ENCODE peak calls at places on chromosome 5, in ten cellular contexts. A, N, T, C, R, F, B, U, Q and P are unnamed samples.

GRCh38 chr5:85921590-85921989 is 696.2 kb upstream of the COX7C start:
- DNase-seq in F (no peak), Q (no peak), C (no peak), U (no peak), T (no peak), R (no peak), B (no peak), N (no peak), A (no peak), P (no peak)

GRCh38 chr5:35112300-35112699 is 64.6 kb upstream of the AGXT2 start:
- DNase-seq in B (no peak), C (no peak), T (no peak), A (no peak), N (no peak), U (no peak), F (no peak), R (no peak), Q (no peak), P (no peak)

GRCh38 chr5:142960309-142960696 is 190.1 kb downstream of the ARHGAP26 start:
- DNase-seq in R (no peak), F (peak; percentile 31), U (peak; percentile 29), N (no peak), C (no peak), Q (no peak), A (peak; percentile 89), B (no peak), T (no peak), P (peak; percentile 82)

GRCh38 chr5:52657231-52657645 is 130.5 kb upstream of the ITGA1 start:
- DNase-seq in A (peak; percentile 62), B (no peak), N (peak; percentile 17), U (peak; percentile 10), T (no peak), R (no peak), F (no peak), Q (no peak), C (no peak), P (peak; percentile 61)

GRCh38 chr5:76595755-76596481 is 27.3 kb downstream of the F2RL2 start:
- DNase-seq in B (no peak), F (no peak), U (no peak), Q (no peak), N (no peak), C (no peak), A (no peak), R (no peak), T (no peak), P (no peak)

GRCh38 chr5:42374722-42375273 is 48.4 kb upstream of the GHR start:
- DNase-seq in U (no peak), N (no peak), T (no peak), Q (no peak), A (no peak), F (no peak), R (no peak), B (no peak), C (no peak), P (no peak)

GRCh38 chr5:151678146-151678545 is 8.6 kb downstream of the SPARC start:
- DNase-seq in B (no peak), C (no peak), N (no peak), T (no peak), F (no peak), R (no peak), U (no peak), Q (no peak), A (no peak), P (peak; percentile 71)

GRCh38 chr5:109863752-109864151 is 174.0 kb downstream of the MAN2A1 start:
- DNase-seq in A (no peak), N (no peak), C (no peak), R (no peak), T (no peak), B (no peak), U (no peak), F (no peak), Q (no peak), P (peak; percentile 39)

GRCh38 chr5:139844472-139845145 is 49.0 kb downstream of the PSD2 start:
- DNase-seq in C (peak; percentile 75), R (peak; percentile 76), N (peak; percentile 84), F (peak; percentile 35), A (peak; percentile 59), U (peak; percentile 17), B (peak; percentile 91), Q (no peak), T (peak; percentile 62), P (peak; percentile 70)

GRCh38 chr5:166784545-166785078 is 1506.8 kb upstream of the WWC1 start:
- DNase-seq in C (no peak), N (no peak), T (no peak), Q (peak; percentile 75), A (no peak), R (no peak), U (no peak), F (no peak), B (no peak), P (no peak)

GRCh38 chr5:159330131-159330530 is at the start of gene IL12B:
- DNase-seq in T (no peak), Q (no peak), B (no peak), U (no peak), N (no peak), F (no peak), A (peak; percentile 26), C (no peak), R (no peak), P (no peak)

GRCh38 chr5:84218546-84218945 is 166.1 kb downstream of the EDIL3 start:
- DNase-seq in C (no peak), F (no peak), U (no peak), B (no peak), N (no peak), Q (no peak), R (no peak), A (peak; percentile 22), T (no peak), P (no peak)

GRCh38 chr5:428754-429452 is 14.1 kb upstream of the EXOC3 start:
- DNase-seq in F (no peak), T (no peak), N (no peak), R (no peak), B (no peak), Q (no peak), A (no peak), C (peak; percentile 19), U (no peak), P (no peak)

GRCh38 chr5:155978805-155979204 is 348.2 kb upstream of the SGCD start:
- DNase-seq in C (no peak), U (no peak), T (no peak), F (no peak), Q (no peak), N (no peak), R (no peak), A (no peak), B (no peak), P (no peak)

GRCh38 chr5:12274236-12274635 is 370.0 kb upstream of the CTNND2 start:
- DNase-seq in Q (no peak), N (no peak), B (no peak), C (no peak), T (no peak), A (no peak), U (no peak), F (no peak), R (no peak), P (no peak)

GRCh38 chr5:83342475-83342874 is 129.1 kb upstream of the VCAN start:
- DNase-seq in T (no peak), R (no peak), F (no peak), Q (no peak), N (no peak), A (no peak), U (no peak), C (no peak), B (no peak), P (no peak)

DNA sequence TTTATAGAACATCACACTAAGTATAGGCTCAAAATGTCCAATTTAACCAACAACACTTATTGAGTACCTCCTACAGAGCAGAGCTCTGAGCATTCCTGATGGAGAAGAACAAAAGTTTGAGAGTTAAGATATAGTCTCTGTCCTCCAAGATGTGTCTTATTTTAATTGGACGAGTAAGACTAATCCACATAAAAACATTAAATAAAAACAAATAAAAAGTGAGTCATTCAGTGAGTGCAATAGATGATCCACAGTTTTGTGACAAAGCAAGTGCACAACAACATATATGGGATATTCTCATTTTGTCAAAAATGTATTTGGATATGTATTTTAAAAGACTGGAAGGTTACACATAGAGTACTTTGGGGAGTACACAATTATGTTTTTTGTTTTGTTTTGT is 277.4 kb downstream of the FBXL17 start:
- DNase-seq in C (no peak), T (no peak), Q (no peak), B (no peak), F (no peak), A (no peak), U (no peak), N (no peak), R (no peak), P (no peak)
- TF ChIP-seq CTCF in C (no peak), T (no peak), Q (no peak), B (no peak), F (no peak), A (no peak), U (no peak), N (no peak), R (no peak), P (no peak)

GRCh38 chr5:6712136-6712581 is 1.1 kb upstream of the TENT4A start:
- DNase-seq in Q (peak; percentile 92), R (peak; percentile 64), F (no peak), C (peak; percentile 65), A (peak; percentile 55), B (peak; percentile 47), N (peak; percentile 46), T (peak; percentile 67), U (no peak), P (peak; percentile 52)
- TF ChIP-seq CTCF in Q (no peak), R (no peak), F (no peak), C (no peak), A (no peak), B (peak; percentile 12), N (peak; percentile 11), T (no peak), U (peak; percentile 8), P (no peak)

GRCh38 chr5:31663519-31663918 is 24.6 kb downstream of the PDZD2 start:
- DNase-seq in T (no peak), A (no peak), U (peak; percentile 28), Q (no peak), B (no peak), R (peak; percentile 25), N (no peak), F (no peak), C (no peak), P (no peak)

GRCh38 chr5:31661257-31661656 is 22.3 kb downstream of the PDZD2 start:
- DNase-seq in R (no peak), F (no peak), C (no peak), A (no peak), N (no peak), Q (no peak), U (no peak), B (no peak), T (no peak), P (no peak)

DNA sequence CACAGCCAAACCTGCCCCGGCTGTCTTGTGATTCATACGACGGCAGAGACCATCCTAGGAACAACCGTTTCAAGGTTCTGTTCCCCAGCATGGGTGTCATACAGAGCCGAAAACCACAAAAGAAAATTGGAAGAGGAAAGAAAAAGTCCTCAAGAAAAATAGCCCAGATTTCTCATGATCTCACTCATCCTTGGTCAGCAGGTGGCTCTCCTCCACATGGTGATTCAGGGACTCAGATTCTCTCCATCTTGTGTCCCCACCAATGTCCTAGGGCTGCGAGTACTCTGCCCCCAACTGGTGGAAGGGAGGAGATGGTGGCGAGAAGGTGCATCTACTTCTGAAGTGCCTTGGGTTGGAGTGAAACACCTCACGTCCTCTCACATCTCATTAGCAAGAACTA is 25.6 kb downstream of the PDZD2 start:
- DNase-seq in U (no peak), R (no peak), T (no peak), F (no peak), B (no peak), C (no peak), A (peak; percentile 5), N (peak; percentile 31), Q (no peak), P (no peak)
- TF ChIP-seq CTCF in U (no peak), R (no peak), T (no peak), F (peak; percentile 32), B (no peak), C (no peak), A (no peak), N (no peak), Q (no peak), P (no peak)

GRCh38 chr5:113513384-113514262 is at the start of gene YTHDC2:
- DNase-seq in U (peak; percentile 18), Q (peak; percentile 98), B (peak; percentile 82), N (peak; percentile 86), A (peak; percentile 81), F (peak; percentile 10), T (peak; percentile 83), C (peak; percentile 87), R (peak; percentile 89), P (peak; percentile 83)
- TF ChIP-seq CTCF in U (peak; percentile 22), Q (no peak), B (peak; percentile 49), N (peak; percentile 6), A (no peak), F (peak; percentile 32), T (no peak), C (no peak), R (peak; percentile 28), P (peak; percentile 3)